ENCODE peak calls at places on chromosomes 13 and 19, in six cellular contexts. W is amniotic stem cell, O is mammary epithelial cell, M is RWPE1, V is transverse colon, E is NCI-H2081. C is an unnamed sample.

GRCh38 chr19:45279587-45280192 is 28.6 kb downstream of the MARK4 start:
- DNase-seq in W (no peak), O (no peak), M (no peak), V (no peak), E (no peak), C (no peak)

GRCh38 chr19:2208975-2209374 is 27.2 kb downstream of the PLEKHJ1 start:
- DNase-seq in W (no peak), O (no peak), M (no peak), V (no peak), E (no peak), C (no peak)

GRCh38 chr13:47553329-47553977 is 447.6 kb downstream of the SUCLA2 start:
- DNase-seq in W (no peak), O (no peak), M (no peak), V (no peak), E (peak), C (no peak)

GRCh38 chr13:29310806-29311205 is 284.7 kb downstream of the SLC7A1 start:
- DNase-seq in W (no peak), O (no peak), M (no peak), V (no peak), E (no peak), C (no peak)

GRCh38 chr19:49554701-49555181 is 25.6 kb downstream of the NOSIP start:
- DNase-seq in W (no peak), O (no peak), M (no peak), V (peak), E (no peak), C (no peak)

GRCh38 chr19:29694669-29695627 is 20.1 kb downstream of the C19orf12 start:
- DNase-seq in W (no peak), O (peak), M (peak), V (peak), E (no peak), C (peak)

GRCh38 chr19:56951672-56952071 is 111.1 kb upstream of the PEG3 start:
- DNase-seq in W (no peak), O (no peak), M (no peak), V (no peak), E (no peak), C (no peak)

GRCh38 chr19:39423258-39424086 is 11.0 kb downstream of the PLEKHG2 start:
- DNase-seq in W (no peak), O (no peak), M (no peak), V (no peak), E (no peak), C (no peak)

GRCh38 chr19:45401815-45402468 is 2.9 kb downstream of the PPP1R13L start:
- DNase-seq in W (no peak), O (no peak), M (no peak), V (no peak), E (no peak), C (no peak)

GRCh38 chr19:7647156-7647555 is 10.2 kb downstream of the STXBP2 start:
- DNase-seq in W (no peak), O (no peak), M (no peak), V (no peak), E (no peak), C (no peak)

GRCh38 chr19:46953955-46954501 is 65.6 kb upstream of the NPAS1 start:
- DNase-seq in W (no peak), O (no peak), M (no peak), V (no peak), E (no peak), C (no peak)

GRCh38 chr19:6744381-6745288 is 5.2 kb downstream of the TRIP10 start:
- DNase-seq in W (peak), O (peak), M (peak), V (peak), E (no peak), C (peak)

GRCh38 chr13:44300895-44301638 is 72.6 kb upstream of the SERP2 start:
- DNase-seq in W (peak), O (peak), M (peak), V (no peak), E (peak), C (peak)

GRCh38 chr13:41345921-41346589 is 35.0 kb downstream of the NAA16 start:
- DNase-seq in W (no peak), O (no peak), M (no peak), V (no peak), E (no peak), C (no peak)

GRCh38 chr13:110561335-110562033 is at the start of gene RAB20:
- DNase-seq in W (peak), O (peak), M (peak), V (peak), E (peak), C (peak)

GRCh38 chr19:15199219-15199651 is 1.6 kb downstream of the NOTCH3 start:
- DNase-seq in W (no peak), O (no peak), M (no peak), V (no peak), E (no peak), C (no peak)